ENCODE peak calls at places on chromosomes 13 and 19, in eight cellular contexts. One of them, this sample, is unnamed.
A peak's percentile ranks its signal among the peaks of the same experiment; 100 is the strongest.

GRCh38 chr13:50170447-50171037 is 155.3 kb downstream of the KCNRG start:
- DNase-seq in NB4: peak; percentile 15
- DNase-seq in heart left ventricle: no peak
- DNase-seq in body of pancreas: no peak
- DNase-seq in adrenal gland: no peak
- DNase-seq in A549: no peak
- DNase-seq in lower leg skin: no peak
- DNase-seq in GM12878: no peak
- DNase-seq in this sample: no peak

GRCh38 chr13:78881746-78882145 is 222.8 kb upstream of the OBI1 start:
- DNase-seq in NB4: no peak
- DNase-seq in adrenal gland: no peak
- DNase-seq in A549: no peak
- DNase-seq in body of pancreas: no peak
- DNase-seq in heart left ventricle: no peak
- DNase-seq in GM12878: no peak
- DNase-seq in lower leg skin: no peak
- DNase-seq in this sample: no peak

GRCh38 chr13:109657395-109657794 is 129.0 kb downstream of the IRS2 start:
- DNase-seq in body of pancreas: no peak
- DNase-seq in heart left ventricle: no peak
- DNase-seq in GM12878: no peak
- DNase-seq in lower leg skin: no peak
- DNase-seq in A549: no peak
- DNase-seq in adrenal gland: no peak
- DNase-seq in NB4: no peak
- DNase-seq in this sample: no peak

GRCh38 chr13:38872693-38873092 is 117.9 kb downstream of the STOML3 start:
- DNase-seq in NB4: peak; percentile 57
- DNase-seq in A549: peak; percentile 9
- DNase-seq in adrenal gland: peak; percentile 58
- DNase-seq in body of pancreas: peak; percentile 62
- DNase-seq in lower leg skin: no peak
- DNase-seq in heart left ventricle: no peak
- DNase-seq in GM12878: no peak
- DNase-seq in this sample: no peak

GRCh38 chr19:20660473-20660872 is 898 bp downstream of the ZNF626 start:
- DNase-seq in GM12878: no peak
- DNase-seq in heart left ventricle: no peak
- DNase-seq in A549: no peak
- DNase-seq in NB4: no peak
- DNase-seq in body of pancreas: no peak
- DNase-seq in adrenal gland: no peak
- DNase-seq in lower leg skin: no peak
- DNase-seq in this sample: no peak

GRCh38 chr19:42386974-42387707 is 3.0 kb downstream of the CNFN start:
- DNase-seq in adrenal gland: peak; percentile 84
- DNase-seq in NB4: peak; percentile 58
- DNase-seq in GM12878: no peak
- DNase-seq in lower leg skin: peak; percentile 43
- DNase-seq in A549: peak; percentile 100
- DNase-seq in body of pancreas: peak; percentile 59
- DNase-seq in heart left ventricle: peak; percentile 77
- DNase-seq in this sample: peak; percentile 86

GRCh38 chr13:40922437-40923040 is 96.6 kb downstream of the ELF1 start:
- DNase-seq in heart left ventricle: peak; percentile 62
- DNase-seq in NB4: no peak
- DNase-seq in body of pancreas: peak; percentile 24
- DNase-seq in lower leg skin: no peak
- DNase-seq in adrenal gland: no peak
- DNase-seq in A549: no peak
- DNase-seq in GM12878: no peak
- DNase-seq in this sample: peak; percentile 81

GRCh38 chr13:29948791-29949190 is 98.4 kb upstream of the UBL3 start:
- DNase-seq in A549: no peak
- DNase-seq in body of pancreas: no peak
- DNase-seq in NB4: no peak
- DNase-seq in GM12878: no peak
- DNase-seq in adrenal gland: no peak
- DNase-seq in heart left ventricle: no peak
- DNase-seq in lower leg skin: no peak
- DNase-seq in this sample: no peak

GRCh38 chr19:31448221-31448657 is 99.0 kb upstream of the TSHZ3 start:
- DNase-seq in lower leg skin: peak; percentile 27
- DNase-seq in body of pancreas: peak; percentile 29
- DNase-seq in NB4: no peak
- DNase-seq in A549: no peak
- DNase-seq in adrenal gland: peak; percentile 52
- DNase-seq in heart left ventricle: peak; percentile 84
- DNase-seq in GM12878: no peak
- DNase-seq in this sample: peak; percentile 53

GRCh38 chr13:95643471-95643813 is 1.1 kb downstream of the DZIP1 start:
- DNase-seq in body of pancreas: no peak
- DNase-seq in adrenal gland: no peak
- DNase-seq in lower leg skin: no peak
- DNase-seq in GM12878: no peak
- DNase-seq in A549: no peak
- DNase-seq in heart left ventricle: no peak
- DNase-seq in NB4: no peak
- DNase-seq in this sample: no peak

GRCh38 chr19:6135367-6135766 is at the start of gene ACSBG2:
- DNase-seq in GM12878: no peak
- DNase-seq in A549: no peak
- DNase-seq in body of pancreas: no peak
- DNase-seq in heart left ventricle: no peak
- DNase-seq in adrenal gland: no peak
- DNase-seq in NB4: no peak
- DNase-seq in lower leg skin: no peak
- DNase-seq in this sample: no peak

GRCh38 chr19:39148939-39149529 is 23.4 kb downstream of the PAK4 start:
- DNase-seq in NB4: no peak
- DNase-seq in adrenal gland: no peak
- DNase-seq in lower leg skin: no peak
- DNase-seq in A549: no peak
- DNase-seq in body of pancreas: no peak
- DNase-seq in heart left ventricle: no peak
- DNase-seq in GM12878: no peak
- DNase-seq in this sample: no peak

GRCh38 chr19:29239220-29239776 is 26.3 kb upstream of the UQCRFS1 start:
- DNase-seq in body of pancreas: no peak
- DNase-seq in adrenal gland: peak; percentile 14
- DNase-seq in GM12878: no peak
- DNase-seq in heart left ventricle: no peak
- DNase-seq in A549: no peak
- DNase-seq in lower leg skin: no peak
- DNase-seq in NB4: no peak
- DNase-seq in this sample: no peak

GRCh38 chr19:6480843-6481415 is 658 bp downstream of the DENND1C start:
- DNase-seq in GM12878: no peak
- DNase-seq in A549: no peak
- DNase-seq in lower leg skin: no peak
- DNase-seq in adrenal gland: no peak
- DNase-seq in body of pancreas: no peak
- DNase-seq in heart left ventricle: no peak
- DNase-seq in NB4: peak; percentile 9
- DNase-seq in this sample: no peak

GRCh38 chr13:27988520-27988919 is at the start of gene URAD:
- DNase-seq in GM12878: no peak
- DNase-seq in NB4: no peak
- DNase-seq in A549: no peak
- DNase-seq in body of pancreas: no peak
- DNase-seq in adrenal gland: no peak
- DNase-seq in heart left ventricle: no peak
- DNase-seq in lower leg skin: no peak
- DNase-seq in this sample: no peak

GRCh38 chr13:21297452-21297851 is 121.0 kb downstream of the MRPL57 start:
- DNase-seq in body of pancreas: no peak
- DNase-seq in NB4: peak; percentile 37
- DNase-seq in adrenal gland: no peak
- DNase-seq in lower leg skin: no peak
- DNase-seq in GM12878: no peak
- DNase-seq in A549: no peak
- DNase-seq in heart left ventricle: no peak
- DNase-seq in this sample: no peak

DNA sequence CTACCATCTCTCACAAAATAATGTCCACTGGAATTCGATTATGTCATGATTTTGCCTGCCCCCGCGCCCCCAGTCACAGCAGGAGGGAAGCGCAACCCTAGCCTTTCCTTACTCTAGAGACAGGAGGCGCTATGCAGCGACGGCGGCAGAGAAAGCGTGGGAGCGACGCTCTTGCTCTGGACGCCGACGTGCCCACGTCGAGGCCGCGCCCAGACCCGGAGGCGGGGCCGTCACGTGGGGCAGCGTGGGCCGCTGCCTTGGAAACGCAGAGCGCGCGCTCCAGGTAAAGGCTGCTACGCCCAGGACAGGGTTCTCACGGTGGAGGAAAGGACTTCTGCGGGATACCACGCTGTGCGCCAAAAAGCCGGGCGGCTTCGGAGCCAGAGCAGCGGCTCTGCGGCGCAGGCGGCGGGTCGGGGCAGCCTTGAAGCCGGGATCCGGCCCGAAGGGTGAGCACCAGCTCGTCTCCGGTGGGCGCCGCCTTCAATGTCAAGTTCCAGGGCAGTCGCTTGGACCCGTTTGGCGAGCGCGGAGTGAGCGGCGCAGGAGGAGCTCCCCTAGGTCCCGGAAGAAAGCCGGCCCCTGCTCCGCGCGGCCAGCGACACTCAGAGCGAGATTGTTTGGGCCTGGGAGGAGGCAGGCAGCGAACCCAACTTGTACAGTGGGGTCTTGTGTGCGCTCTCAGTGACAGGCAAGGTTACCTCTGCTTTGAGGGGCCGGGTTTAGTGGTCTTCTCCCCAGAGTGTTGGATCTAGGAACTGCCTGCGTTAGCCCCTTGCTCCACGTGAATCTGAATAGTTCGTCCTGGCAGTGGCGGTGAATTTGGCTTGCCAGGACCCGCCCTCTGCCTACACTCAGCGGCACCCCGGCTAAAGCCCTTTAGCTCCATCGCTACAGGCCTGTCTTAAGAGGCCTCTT is 121.7 kb downstream of the MRPL57 start:
- DNase-seq in A549: peak; percentile 64
- DNase-seq in body of pancreas: peak; percentile 88
- DNase-seq in GM12878: peak; percentile 67
- DNase-seq in heart left ventricle: peak; percentile 91
- DNase-seq in adrenal gland: peak; percentile 90
- DNase-seq in NB4: peak; percentile 95
- DNase-seq in lower leg skin: peak; percentile 74
- DNase-seq in this sample: peak; percentile 79
- TF ChIP-seq POLR2A in A549: peak; percentile 43
- TF ChIP-seq POLR2A in body of pancreas: peak; percentile 31
- TF ChIP-seq POLR2A in GM12878: peak; percentile 27
- TF ChIP-seq POLR2A in heart left ventricle: no peak
- TF ChIP-seq POLR2A in adrenal gland: peak; percentile 39
- TF ChIP-seq POLR2A in NB4: peak; percentile 29
- TF ChIP-seq POLR2A in lower leg skin: no peak
- TF ChIP-seq POLR2A in this sample: no peak

DNA sequence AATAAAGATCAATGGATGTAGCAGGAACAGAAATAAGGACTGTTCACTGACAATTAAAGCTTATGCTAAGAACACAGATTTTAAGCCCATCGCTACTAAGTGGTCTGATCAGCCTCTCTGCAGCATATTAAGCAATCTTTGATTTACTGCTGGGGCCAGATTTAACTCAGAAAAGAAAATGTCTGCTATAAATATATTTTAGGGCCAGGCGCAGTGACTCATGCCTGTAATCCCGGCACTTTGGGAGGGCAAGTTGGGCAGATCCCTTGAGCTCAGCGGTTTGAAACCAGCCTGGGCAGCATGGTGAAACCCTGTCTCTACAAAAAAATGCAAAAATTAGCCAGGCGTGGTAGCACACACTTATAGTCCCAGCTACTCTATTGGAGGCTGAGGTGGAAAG is 43.0 kb downstream of the METTL21C start:
- DNase-seq in NB4: no peak
- DNase-seq in lower leg skin: no peak
- DNase-seq in GM12878: no peak
- DNase-seq in A549: no peak
- DNase-seq in body of pancreas: no peak
- DNase-seq in heart left ventricle: no peak
- DNase-seq in adrenal gland: no peak
- DNase-seq in this sample: no peak
- TF ChIP-seq POLR2A in NB4: no peak
- TF ChIP-seq POLR2A in lower leg skin: no peak
- TF ChIP-seq POLR2A in GM12878: no peak
- TF ChIP-seq POLR2A in A549: no peak
- TF ChIP-seq POLR2A in body of pancreas: no peak
- TF ChIP-seq POLR2A in heart left ventricle: no peak
- TF ChIP-seq POLR2A in adrenal gland: no peak
- TF ChIP-seq POLR2A in this sample: no peak

DNA sequence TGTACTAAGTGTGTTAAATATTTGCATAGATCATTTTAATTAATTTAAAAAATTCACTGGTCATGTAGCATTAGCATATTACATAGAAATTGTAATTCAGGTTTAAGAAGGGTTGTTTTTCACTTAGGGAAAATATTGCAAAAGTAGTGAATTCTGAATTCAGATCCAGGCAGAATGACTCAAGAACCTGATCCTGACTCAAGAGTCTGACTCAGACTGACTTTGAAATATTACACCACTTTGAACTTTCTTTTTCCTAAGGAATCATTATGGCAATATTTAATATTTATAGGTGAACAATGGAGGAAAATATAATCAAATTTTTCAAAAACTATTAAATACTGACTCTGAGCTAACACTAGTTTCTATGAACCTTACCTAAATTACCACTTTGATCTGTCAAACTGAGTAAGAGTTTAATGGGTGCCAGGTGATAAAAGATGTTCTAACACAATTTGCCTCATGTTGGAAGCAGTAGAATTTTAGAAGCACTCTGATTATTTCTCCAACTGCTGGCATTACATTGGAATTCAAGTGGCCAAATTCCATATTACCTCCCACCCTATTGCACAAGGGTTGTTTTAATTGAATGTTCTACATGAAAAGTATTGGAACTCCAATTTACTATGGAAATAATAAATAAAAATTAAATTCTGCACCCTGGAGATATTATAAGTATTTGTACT is 261.6 kb downstream of the SLITRK1 start:
- DNase-seq in GM12878: no peak
- DNase-seq in heart left ventricle: no peak
- DNase-seq in lower leg skin: no peak
- DNase-seq in adrenal gland: no peak
- DNase-seq in body of pancreas: no peak
- DNase-seq in A549: no peak
- DNase-seq in NB4: no peak
- DNase-seq in this sample: no peak
- TF ChIP-seq POLR2A in GM12878: no peak
- TF ChIP-seq POLR2A in heart left ventricle: no peak
- TF ChIP-seq POLR2A in lower leg skin: no peak
- TF ChIP-seq POLR2A in adrenal gland: no peak
- TF ChIP-seq POLR2A in body of pancreas: no peak
- TF ChIP-seq POLR2A in A549: no peak
- TF ChIP-seq POLR2A in NB4: no peak
- TF ChIP-seq POLR2A in this sample: no peak

GRCh38 chr19:9139609-9140158 is 513 bp upstream of the ZNF317 start:
- DNase-seq in body of pancreas: no peak
- DNase-seq in lower leg skin: no peak
- DNase-seq in NB4: peak; percentile 36
- DNase-seq in heart left ventricle: no peak
- DNase-seq in A549: no peak
- DNase-seq in adrenal gland: no peak
- DNase-seq in GM12878: no peak
- DNase-seq in this sample: no peak

GRCh38 chr19:9144920-9145319 is 4.7 kb downstream of the ZNF317 start:
- DNase-seq in A549: no peak
- DNase-seq in heart left ventricle: no peak
- DNase-seq in adrenal gland: no peak
- DNase-seq in body of pancreas: no peak
- DNase-seq in NB4: peak; percentile 45
- DNase-seq in GM12878: no peak
- DNase-seq in lower leg skin: no peak
- DNase-seq in this sample: no peak

GRCh38 chr19:9140159-9140874 is at the start of gene ZNF317:
- DNase-seq in GM12878: peak; percentile 66
- DNase-seq in A549: peak; percentile 73
- DNase-seq in body of pancreas: peak; percentile 92
- DNase-seq in heart left ventricle: peak; percentile 92
- DNase-seq in NB4: peak; percentile 99
- DNase-seq in adrenal gland: peak; percentile 98
- DNase-seq in lower leg skin: peak; percentile 93
- DNase-seq in this sample: peak; percentile 89
- TF ChIP-seq POLR2A in GM12878: peak; percentile 96
- TF ChIP-seq POLR2A in A549: peak; percentile 56
- TF ChIP-seq POLR2A in body of pancreas: no peak
- TF ChIP-seq POLR2A in heart left ventricle: no peak
- TF ChIP-seq POLR2A in NB4: peak; percentile 99
- TF ChIP-seq POLR2A in adrenal gland: peak; percentile 68
- TF ChIP-seq POLR2A in lower leg skin: no peak
- TF ChIP-seq POLR2A in this sample: no peak